ENCODE peak calls at places on chromosomes 4 and X, in seven cellular contexts. One of them, this sample, is unnamed.

GRCh38 chr4:87239821-87240220 is 19.4 kb upstream of the KLHL8 start:
- DNase-seq in gastrocnemius medialis: no peak
- DNase-seq in stomach: no peak
- DNase-seq in left ventricle myocardium inferior: no peak
- DNase-seq in PC-3: peak; percentile 51
- DNase-seq in MM.1S: no peak
- DNase-seq in body of pancreas: no peak
- DNase-seq in this sample: no peak

GRCh38 chrX:20507901-20508620 is 241.4 kb upstream of the RPS6KA3 start:
- DNase-seq in body of pancreas: no peak
- DNase-seq in left ventricle myocardium inferior: no peak
- DNase-seq in PC-3: peak; percentile 51
- DNase-seq in MM.1S: no peak
- DNase-seq in gastrocnemius medialis: no peak
- DNase-seq in stomach: no peak
- DNase-seq in this sample: no peak

GRCh38 chrX:15405846-15406245 is 21.6 kb upstream of the VEGFD start:
- DNase-seq in body of pancreas: no peak
- DNase-seq in PC-3: no peak
- DNase-seq in gastrocnemius medialis: no peak
- DNase-seq in left ventricle myocardium inferior: peak; percentile 19
- DNase-seq in MM.1S: no peak
- DNase-seq in stomach: no peak
- DNase-seq in this sample: no peak

GRCh38 chr4:123166023-123166422 is 230.6 kb upstream of the SPRY1 start:
- DNase-seq in body of pancreas: no peak
- DNase-seq in PC-3: no peak
- DNase-seq in MM.1S: no peak
- DNase-seq in stomach: no peak
- DNase-seq in left ventricle myocardium inferior: no peak
- DNase-seq in gastrocnemius medialis: no peak
- DNase-seq in this sample: no peak

GRCh38 chr4:42148453-42148852 is 4.0 kb downstream of the BEND4 start:
- DNase-seq in left ventricle myocardium inferior: no peak
- DNase-seq in body of pancreas: no peak
- DNase-seq in stomach: no peak
- DNase-seq in gastrocnemius medialis: no peak
- DNase-seq in PC-3: no peak
- DNase-seq in MM.1S: no peak
- DNase-seq in this sample: no peak

GRCh38 chrX:38803609-38804480 is 2.6 kb downstream of the MID1IP1 start:
- DNase-seq in PC-3: peak; percentile 86
- DNase-seq in stomach: peak; percentile 87
- DNase-seq in MM.1S: peak; percentile 75
- DNase-seq in left ventricle myocardium inferior: peak; percentile 85
- DNase-seq in gastrocnemius medialis: peak; percentile 83
- DNase-seq in body of pancreas: peak; percentile 91
- DNase-seq in this sample: peak; percentile 62

GRCh38 chr4:183576701-183577100 is 71.8 kb downstream of the ING2 start:
- DNase-seq in left ventricle myocardium inferior: no peak
- DNase-seq in body of pancreas: no peak
- DNase-seq in PC-3: no peak
- DNase-seq in MM.1S: no peak
- DNase-seq in stomach: no peak
- DNase-seq in gastrocnemius medialis: no peak
- DNase-seq in this sample: no peak

GRCh38 chr4:173436149-173436579 is 37.2 kb upstream of the SCRG1 start:
- DNase-seq in gastrocnemius medialis: no peak
- DNase-seq in MM.1S: no peak
- DNase-seq in stomach: no peak
- DNase-seq in PC-3: no peak
- DNase-seq in body of pancreas: no peak
- DNase-seq in left ventricle myocardium inferior: no peak
- DNase-seq in this sample: no peak

GRCh38 chr4:26034849-26035248 is 120.8 kb downstream of the SMIM20 start:
- DNase-seq in MM.1S: no peak
- DNase-seq in left ventricle myocardium inferior: no peak
- DNase-seq in gastrocnemius medialis: no peak
- DNase-seq in body of pancreas: no peak
- DNase-seq in stomach: no peak
- DNase-seq in PC-3: no peak
- DNase-seq in this sample: no peak

GRCh38 chr4:54635329-54635728 is 22.4 kb upstream of the KIT start:
- DNase-seq in MM.1S: no peak
- DNase-seq in PC-3: no peak
- DNase-seq in body of pancreas: no peak
- DNase-seq in gastrocnemius medialis: no peak
- DNase-seq in stomach: no peak
- DNase-seq in left ventricle myocardium inferior: no peak
- DNase-seq in this sample: no peak

GRCh38 chrX:119121341-119121740 is 6.3 kb downstream of the KIAA1210 start:
- DNase-seq in PC-3: no peak
- DNase-seq in stomach: no peak
- DNase-seq in MM.1S: no peak
- DNase-seq in left ventricle myocardium inferior: no peak
- DNase-seq in gastrocnemius medialis: no peak
- DNase-seq in body of pancreas: no peak
- DNase-seq in this sample: no peak

GRCh38 chr4:85837334-85837733 is 362.4 kb downstream of the ARHGAP24 start:
- DNase-seq in stomach: no peak
- DNase-seq in PC-3: no peak
- DNase-seq in gastrocnemius medialis: no peak
- DNase-seq in left ventricle myocardium inferior: no peak
- DNase-seq in body of pancreas: no peak
- DNase-seq in MM.1S: no peak
- DNase-seq in this sample: no peak

GRCh38 chrX:17805120-17805519 is 56.0 kb downstream of the RAI2 start:
- DNase-seq in stomach: no peak
- DNase-seq in PC-3: peak; percentile 11
- DNase-seq in MM.1S: no peak
- DNase-seq in gastrocnemius medialis: no peak
- DNase-seq in body of pancreas: no peak
- DNase-seq in left ventricle myocardium inferior: no peak
- DNase-seq in this sample: no peak

GRCh38 chr4:47427936-47428335 is 35.6 kb downstream of the COMMD8 start:
- DNase-seq in stomach: no peak
- DNase-seq in left ventricle myocardium inferior: no peak
- DNase-seq in MM.1S: no peak
- DNase-seq in PC-3: no peak
- DNase-seq in body of pancreas: no peak
- DNase-seq in gastrocnemius medialis: no peak
- DNase-seq in this sample: no peak

GRCh38 chr4:54169176-54169575 is 59.9 kb upstream of the PDGFRA start:
- DNase-seq in left ventricle myocardium inferior: no peak
- DNase-seq in gastrocnemius medialis: no peak
- DNase-seq in MM.1S: no peak
- DNase-seq in body of pancreas: no peak
- DNase-seq in stomach: no peak
- DNase-seq in PC-3: no peak
- DNase-seq in this sample: no peak

GRCh38 chrX:16807548-16807947 is 21.3 kb downstream of the TXLNG start:
- DNase-seq in MM.1S: no peak
- DNase-seq in left ventricle myocardium inferior: no peak
- DNase-seq in gastrocnemius medialis: no peak
- DNase-seq in body of pancreas: no peak
- DNase-seq in stomach: no peak
- DNase-seq in PC-3: no peak
- DNase-seq in this sample: no peak

GRCh38 chr4:41865306-41865980 is 69.8 kb upstream of the TMEM33 start:
- DNase-seq in stomach: no peak
- DNase-seq in left ventricle myocardium inferior: no peak
- DNase-seq in PC-3: no peak
- DNase-seq in MM.1S: no peak
- DNase-seq in body of pancreas: no peak
- DNase-seq in gastrocnemius medialis: no peak
- DNase-seq in this sample: no peak

GRCh38 chrX:56733459-56734046 is 4.5 kb downstream of the NBDY start:
- DNase-seq in body of pancreas: peak; percentile 53
- DNase-seq in stomach: peak; percentile 68
- DNase-seq in gastrocnemius medialis: no peak
- DNase-seq in MM.1S: peak; percentile 68
- DNase-seq in PC-3: peak; percentile 78
- DNase-seq in left ventricle myocardium inferior: no peak
- DNase-seq in this sample: no peak

GRCh38 chr4:176676901-176677300 is 115.8 kb downstream of the VEGFC start:
- DNase-seq in MM.1S: no peak
- DNase-seq in PC-3: no peak
- DNase-seq in gastrocnemius medialis: no peak
- DNase-seq in stomach: no peak
- DNase-seq in body of pancreas: no peak
- DNase-seq in left ventricle myocardium inferior: no peak
- DNase-seq in this sample: no peak

GRCh38 chr4:4694296-4694772 is 152.5 kb upstream of the STX18 start:
- DNase-seq in body of pancreas: peak; percentile 60
- DNase-seq in gastrocnemius medialis: no peak
- DNase-seq in MM.1S: no peak
- DNase-seq in PC-3: no peak
- DNase-seq in stomach: no peak
- DNase-seq in left ventricle myocardium inferior: peak; percentile 43
- DNase-seq in this sample: no peak

GRCh38 chrX:52933976-52934703 is 24.2 kb downstream of the FAM156A start:
- DNase-seq in PC-3: peak; percentile 1
- DNase-seq in stomach: no peak
- DNase-seq in MM.1S: no peak
- DNase-seq in gastrocnemius medialis: no peak
- DNase-seq in body of pancreas: no peak
- DNase-seq in left ventricle myocardium inferior: no peak
- DNase-seq in this sample: no peak

GRCh38 chrX:109635151-109635550 is 10.2 kb upstream of the KCNE5 start:
- DNase-seq in MM.1S: peak; percentile 38
- DNase-seq in stomach: no peak
- DNase-seq in left ventricle myocardium inferior: no peak
- DNase-seq in gastrocnemius medialis: no peak
- DNase-seq in PC-3: peak; percentile 39
- DNase-seq in body of pancreas: no peak
- DNase-seq in this sample: no peak

GRCh38 chrX:118839334-118839958 is 15.8 kb downstream of the ZCCHC12 start:
- DNase-seq in gastrocnemius medialis: peak; percentile 55
- DNase-seq in left ventricle myocardium inferior: peak; percentile 78
- DNase-seq in PC-3: peak; percentile 63
- DNase-seq in stomach: peak; percentile 72
- DNase-seq in MM.1S: no peak
- DNase-seq in body of pancreas: peak; percentile 75
- DNase-seq in this sample: peak; percentile 41

GRCh38 chrX:149949743-149950436 is 11.6 kb upstream of the EOLA2 start:
- DNase-seq in left ventricle myocardium inferior: no peak
- DNase-seq in body of pancreas: no peak
- DNase-seq in MM.1S: no peak
- DNase-seq in stomach: no peak
- DNase-seq in gastrocnemius medialis: no peak
- DNase-seq in PC-3: no peak
- DNase-seq in this sample: no peak

GRCh38 chrX:149948001-149948400 is 9.7 kb upstream of the EOLA2 start:
- DNase-seq in PC-3: no peak
- DNase-seq in stomach: no peak
- DNase-seq in MM.1S: no peak
- DNase-seq in gastrocnemius medialis: no peak
- DNase-seq in left ventricle myocardium inferior: no peak
- DNase-seq in body of pancreas: no peak
- DNase-seq in this sample: no peak

GRCh38 chrX:149950681-149951080 is 12.4 kb upstream of the EOLA2 start:
- DNase-seq in body of pancreas: peak; percentile 27
- DNase-seq in PC-3: peak; percentile 73
- DNase-seq in stomach: no peak
- DNase-seq in MM.1S: peak; percentile 24
- DNase-seq in gastrocnemius medialis: no peak
- DNase-seq in left ventricle myocardium inferior: no peak
- DNase-seq in this sample: no peak
- TF ChIP-seq CTCF in body of pancreas: peak; percentile 47
- TF ChIP-seq CTCF in PC-3: peak; percentile 69
- TF ChIP-seq CTCF in stomach: peak; percentile 21
- TF ChIP-seq CTCF in MM.1S: peak; percentile 36
- TF ChIP-seq CTCF in gastrocnemius medialis: peak; percentile 19
- TF ChIP-seq CTCF in left ventricle myocardium inferior: peak; percentile 53
- TF ChIP-seq CTCF in this sample: no peak

DNA sequence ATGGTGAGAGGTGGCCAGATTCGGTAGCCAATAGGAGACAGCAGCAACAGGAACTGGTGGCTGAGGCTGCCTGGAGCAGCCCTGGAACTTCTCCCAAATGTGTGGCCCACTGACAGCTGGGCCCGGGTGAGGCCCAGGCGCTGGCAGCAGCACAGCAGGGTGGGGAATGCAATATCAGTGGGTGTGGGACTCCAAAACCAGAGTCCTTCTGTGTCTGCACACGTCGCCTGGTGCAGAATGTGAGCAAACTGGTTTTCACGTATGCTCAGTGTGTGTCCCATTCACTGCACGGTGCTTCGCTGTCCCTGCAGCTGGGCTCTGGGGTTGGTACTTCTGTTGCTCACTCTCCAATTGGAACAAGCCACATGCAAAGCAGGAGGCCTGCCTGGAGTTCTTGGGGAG is 14.4 kb upstream of the CENPU start:
- DNase-seq in gastrocnemius medialis: no peak
- DNase-seq in left ventricle myocardium inferior: peak; percentile 65
- DNase-seq in body of pancreas: peak; percentile 58
- DNase-seq in MM.1S: no peak
- DNase-seq in PC-3: no peak
- DNase-seq in stomach: peak; percentile 73
- DNase-seq in this sample: peak; percentile 67
- H3K4me1 ChIP-seq in gastrocnemius medialis: peaks cover 37% of the 10 kb centered on the region
- H3K4me1 ChIP-seq in left ventricle myocardium inferior: peaks cover 73% of the 10 kb centered on the region
- H3K4me1 ChIP-seq in body of pancreas: peaks cover 38% of the 10 kb centered on the region
- H3K4me1 ChIP-seq in MM.1S: peaks cover 16% of the 10 kb centered on the region
- H3K4me1 ChIP-seq in PC-3: peaks cover 20% of the 10 kb centered on the region
- H3K4me1 ChIP-seq in stomach: peaks cover 36% of the 10 kb centered on the region
- H3K4me1 ChIP-seq in this sample: peaks cover 12% of the 10 kb centered on the region

DNA sequence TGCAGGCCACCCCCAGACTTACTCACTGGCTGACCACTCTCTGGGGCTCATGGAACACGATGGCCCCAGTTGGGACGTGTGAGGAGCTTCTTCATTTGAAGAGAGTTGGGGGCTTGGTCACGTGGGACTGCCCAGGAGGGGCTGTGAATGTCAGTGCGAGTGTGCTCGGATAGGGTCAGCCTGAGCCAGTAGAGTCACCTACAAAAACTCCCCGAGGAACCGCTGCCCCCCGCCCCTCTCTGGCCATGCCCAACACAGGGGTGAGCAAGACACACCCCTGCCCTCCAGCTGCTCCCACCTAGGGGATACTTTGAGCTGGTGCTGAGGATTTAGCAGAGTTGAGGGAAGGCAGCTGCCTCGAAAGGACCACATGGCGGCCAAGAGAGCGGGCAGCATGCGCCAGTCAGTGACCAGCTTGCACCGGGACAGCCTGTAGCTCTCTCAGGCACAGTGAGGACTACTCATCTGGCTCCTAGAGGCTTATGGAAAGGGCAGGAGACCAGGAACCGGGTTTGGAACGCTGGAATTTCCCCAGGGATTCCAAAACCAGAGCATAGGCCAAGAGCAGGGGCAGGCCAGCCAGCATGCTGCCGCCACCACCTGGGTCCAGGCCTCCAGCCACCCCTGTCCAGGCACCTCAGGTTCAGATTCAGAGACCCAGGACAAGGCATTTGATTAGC is 8.4 kb downstream of the PNMA6E start:
- DNase-seq in body of pancreas: no peak
- DNase-seq in PC-3: no peak
- DNase-seq in MM.1S: no peak
- DNase-seq in stomach: no peak
- DNase-seq in gastrocnemius medialis: no peak
- DNase-seq in left ventricle myocardium inferior: no peak
- DNase-seq in this sample: no peak
- TF ChIP-seq CTCF in body of pancreas: no peak
- TF ChIP-seq CTCF in PC-3: no peak
- TF ChIP-seq CTCF in MM.1S: no peak
- TF ChIP-seq CTCF in stomach: no peak
- TF ChIP-seq CTCF in gastrocnemius medialis: no peak
- TF ChIP-seq CTCF in left ventricle myocardium inferior: no peak
- TF ChIP-seq CTCF in this sample: no peak

GRCh38 chr4:81508786-81509574 is 37.3 kb upstream of the RASGEF1B start:
- DNase-seq in PC-3: no peak
- DNase-seq in gastrocnemius medialis: no peak
- DNase-seq in left ventricle myocardium inferior: no peak
- DNase-seq in MM.1S: no peak
- DNase-seq in stomach: no peak
- DNase-seq in body of pancreas: no peak
- DNase-seq in this sample: no peak
- H3K4me1 ChIP-seq in PC-3: no peaks in the 10 kb centered on the region
- H3K4me1 ChIP-seq in gastrocnemius medialis: no peaks in the 10 kb centered on the region
- H3K4me1 ChIP-seq in left ventricle myocardium inferior: peaks cover 13% of the 10 kb centered on the region
- H3K4me1 ChIP-seq in MM.1S: peaks cover 78% of the 10 kb centered on the region
- H3K4me1 ChIP-seq in stomach: no peaks in the 10 kb centered on the region
- H3K4me1 ChIP-seq in body of pancreas: no peaks in the 10 kb centered on the region
- H3K4me1 ChIP-seq in this sample: no peaks in the 10 kb centered on the region